ENCODE peak calls at places on chromosomes 4 and X, in four cellular contexts. W, U, H and Y are unnamed samples. For H3K9me3, the result is how much of the 10 kb centered on the place peaks cover.

GRCh38 chr4:121876976-121877773 is 6.9 kb upstream of the BBS7 start:
- DNase-seq in H (no peak), U (no peak), W (no peak), Y (no peak)

GRCh38 chrX:131577999-131578734 is 34.3 kb downstream of the OR13H1 start:
- DNase-seq in W (peak), H (no peak), U (no peak), Y (no peak)

GRCh38 chrX:30570505-30570904 is 7.1 kb downstream of the TASL start:
- DNase-seq in W (peak), U (no peak), H (no peak), Y (no peak)

GRCh38 chr4:163167333-163167626 is 590 bp upstream of the NAF1 start:
- DNase-seq in H (no peak), U (no peak), W (peak), Y (peak)

GRCh38 chrX:118872102-118872566 is 48.5 kb downstream of the ZCCHC12 start:
- DNase-seq in U (peak), H (no peak), W (no peak), Y (peak)

GRCh38 chrX:42378857-42379256 is 399.1 kb downstream of the PPP1R2C start:
- DNase-seq in H (no peak), U (no peak), W (no peak), Y (no peak)

GRCh38 chr4:85713005-85713404 is 238.1 kb downstream of the ARHGAP24 start:
- DNase-seq in W (no peak), U (no peak), H (no peak), Y (no peak)

GRCh38 chrX:81662381-81662780 is 460.5 kb downstream of the SH3BGRL start:
- DNase-seq in H (no peak), U (no peak), W (no peak), Y (no peak)

GRCh38 chr4:108556588-108557200 is 63.7 kb upstream of the RPL34 start:
- DNase-seq in H (no peak), U (no peak), W (no peak), Y (no peak)

GRCh38 chrX:40055495-40055894 is 42.3 kb downstream of the BCOR start:
- DNase-seq in U (no peak), W (no peak), H (no peak), Y (no peak)

GRCh38 chrX:68848189-68848940 is 19.5 kb downstream of the EFNB1 start:
- DNase-seq in U (no peak), H (no peak), W (no peak), Y (no peak)

GRCh38 chrX:96126182-96126581 is 558.5 kb upstream of the DIAPH2 start:
- DNase-seq in W (no peak), U (no peak), H (no peak), Y (no peak)

GRCh38 chrX:10665681-10666080 is 45.3 kb upstream of the MID1 start:
- DNase-seq in W (no peak), H (no peak), U (no peak), Y (no peak)

GRCh38 chr4:74117024-74117534 is 18.1 kb upstream of the CXCL2 start:
- DNase-seq in U (peak), H (no peak), W (peak), Y (peak)

GRCh38 chrX:358651-359143 is 28.0 kb downstream of the PPP2R3B start:
- DNase-seq in W (no peak), U (no peak), H (no peak), Y (no peak)
- H3K9me3 ChIP-seq in W (under half), U (under half), H (under half), Y (under half)

GRCh38 chr4:110614981-110615365 is 7.9 kb downstream of the PITX2 start:
- DNase-seq in H (no peak), W (no peak), U (no peak), Y (no peak)

GRCh38 chr4:110617095-110617494 is 5.8 kb downstream of the PITX2 start:
- DNase-seq in W (no peak), H (no peak), U (no peak), Y (no peak)

GRCh38 chr4:110614173-110614948 is 8.5 kb downstream of the PITX2 start:
- DNase-seq in W (no peak), U (no peak), H (no peak), Y (no peak)

GRCh38 chr4:110616162-110617062 is 6.5 kb downstream of the PITX2 start:
- DNase-seq in W (no peak), H (no peak), U (no peak), Y (no peak)

GRCh38 chr4:110615366-110616161 is 7.3 kb downstream of the PITX2 start:
- DNase-seq in U (no peak), W (no peak), H (no peak), Y (no peak)
- H3K9me3 ChIP-seq in U (under half), W (under half), H (under half), Y (under half)

DNA sequence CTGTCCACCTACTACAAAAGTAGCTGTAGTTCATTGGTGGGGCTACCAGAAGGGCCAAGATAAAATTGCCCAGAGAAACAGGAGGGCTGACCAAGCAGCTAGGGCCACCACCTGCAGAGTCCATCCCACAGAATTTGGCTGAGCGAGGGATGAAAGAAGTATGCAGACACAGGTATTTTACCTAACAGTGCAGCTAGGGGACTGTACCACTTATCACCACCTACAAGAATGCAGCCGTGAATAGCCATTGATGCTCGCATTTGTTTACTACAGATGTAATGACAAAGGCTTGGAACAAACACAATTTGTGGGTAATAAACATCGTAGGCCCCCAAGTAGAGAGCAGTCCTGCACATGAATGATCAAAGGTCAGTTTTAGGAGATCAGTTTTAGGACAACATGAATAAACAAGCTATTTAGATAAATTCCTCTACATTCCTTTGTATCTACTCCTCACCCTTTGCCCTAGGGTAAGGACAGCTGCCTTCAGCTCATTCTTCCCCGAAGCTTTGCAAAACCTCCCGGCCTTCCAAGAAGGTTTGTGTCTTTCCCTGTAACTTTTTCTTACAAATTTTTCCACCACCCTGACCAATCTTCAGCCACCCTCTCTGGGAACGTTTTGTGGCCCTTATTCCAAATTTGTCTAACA is 49.5 kb downstream of the ZNF718 start:
- DNase-seq in U (no peak), W (no peak), H (no peak), Y (no peak)
- H3K9me3 ChIP-seq in U (under half), W (under half), H (half or more), Y (under half)

DNA sequence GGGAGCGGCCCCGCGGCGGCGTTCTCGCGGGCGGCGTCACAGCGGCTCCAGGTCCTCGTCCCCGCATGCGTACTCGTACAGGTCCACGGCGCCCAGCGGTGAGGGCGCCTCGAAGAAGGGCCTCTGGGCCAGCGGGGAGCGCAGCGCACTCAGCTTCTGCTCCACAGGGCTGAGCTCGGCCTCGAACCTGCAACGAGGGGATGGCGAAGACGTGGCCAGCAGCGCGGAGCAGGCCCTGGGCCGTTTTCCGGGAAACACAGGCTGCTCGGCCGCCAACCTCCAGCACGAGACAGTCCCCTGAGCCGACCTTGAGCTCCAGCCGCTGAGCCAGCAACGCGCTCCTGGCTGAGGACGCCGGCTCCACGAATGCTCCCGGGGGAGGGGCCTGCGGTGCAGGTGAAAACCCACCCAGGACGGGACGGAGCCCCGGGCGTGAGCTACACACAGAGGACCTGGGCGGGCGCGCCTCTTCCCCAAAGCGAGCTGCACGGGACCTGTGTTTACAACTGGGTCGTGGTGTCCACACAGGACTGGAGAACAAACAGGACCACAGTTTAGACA is 15.8 kb upstream of the GTPBP6 start:
- DNase-seq in W (no peak), U (no peak), H (no peak), Y (no peak)
- H3K9me3 ChIP-seq in W (under half), U (under half), H (under half), Y (under half)

GRCh38 chrX:78957768-78958130 is 12.6 kb downstream of the P2RY10 start:
- DNase-seq in W (no peak), H (no peak), U (no peak), Y (no peak)
- H3K9me3 ChIP-seq in W (under half), H (under half), U (under half), Y (under half)

GRCh38 chr4:4922441-4922840 is 63.0 kb downstream of the MSX1 start:
- DNase-seq in W (no peak), U (no peak), H (no peak), Y (no peak)
- H3K9me3 ChIP-seq in W (under half), U (under half), H (under half), Y (under half)

GRCh38 chrX:148661035-148661434 is 160.6 kb downstream of the AFF2 start:
- DNase-seq in U (no peak), H (no peak), W (no peak), Y (no peak)
- H3K9me3 ChIP-seq in U (under half), H (under half), W (under half), Y (under half)

GRCh38 chr4:139691-140090 is 15.4 kb downstream of the ZNF718 start:
- DNase-seq in U (no peak), H (no peak), W (no peak), Y (no peak)
- H3K9me3 ChIP-seq in U (under half), H (half or more), W (half or more), Y (under half)

GRCh38 chr4:161496-162284 is 37.4 kb downstream of the ZNF718 start:
- DNase-seq in W (peak), U (no peak), H (no peak), Y (no peak)
- H3K9me3 ChIP-seq in W (half or more), U (under half), H (half or more), Y (under half)

GRCh38 chrX:150035531-150035930 is 97.2 kb upstream of the EOLA2 start:
- DNase-seq in U (no peak), W (peak), H (no peak), Y (no peak)
- H3K9me3 ChIP-seq in U (under half), W (under half), H (under half), Y (under half)